ENCODE peak calls at places on chromosomes 7 and 10, in five cellular contexts. D is upper lobe of left lung, C is stomach, Y is adrenal gland, U is endothelial cell of umbilical vein. N is an unnamed sample.

GRCh38 chr7:106058925-106059324 is 53.2 kb downstream of the SYPL1 start:
- DNase-seq in C (no peak), Y (no peak), D (no peak), U (no peak), N (no peak)

GRCh38 chr10:75034131-75034512 is 77.3 kb upstream of the SAMD8 start:
- DNase-seq in U (no peak), C (no peak), Y (no peak), D (no peak), N (no peak)

GRCh38 chr7:153588596-153588995 is 463.6 kb upstream of the DPP6 start:
- DNase-seq in U (no peak), D (no peak), C (no peak), Y (no peak), N (no peak)

GRCh38 chr10:132711618-132712051 is 74.3 kb downstream of the NKX6-2 start:
- DNase-seq in C (no peak), Y (no peak), U (no peak), D (no peak), N (no peak)

GRCh38 chr7:79652619-79653018 is 199.2 kb upstream of the MAGI2 start:
- DNase-seq in D (no peak), Y (no peak), U (no peak), C (no peak), N (no peak)

GRCh38 chr7:129074361-129074871 is 19.5 kb upstream of the TNPO3 start:
- DNase-seq in D (no peak), C (no peak), Y (no peak), U (no peak), N (no peak)

GRCh38 chr10:1020966-1021365 is 4.7 kb downstream of the IDI2 start:
- DNase-seq in C (no peak), U (no peak), D (no peak), Y (no peak), N (no peak)

GRCh38 chr10:60380781-60381180 is 8.9 kb downstream of the ANK3 start:
- DNase-seq in C (no peak), Y (no peak), D (no peak), U (no peak), N (no peak)

GRCh38 chr10:80472234-80473095 is 18.4 kb downstream of the TSPAN14 start:
- DNase-seq in Y (no peak), C (no peak), D (no peak), U (peak; percentile 57), N (peak; percentile 59)

GRCh38 chr10:132847856-132848255 is 61.9 kb upstream of the NKX6-2 start:
- DNase-seq in U (no peak), C (no peak), D (peak; percentile 12), Y (no peak), N (no peak)

GRCh38 chr10:10872035-10872673 is 145.5 kb upstream of the CELF2 start:
- DNase-seq in U (peak; percentile 99), C (no peak), Y (no peak), D (no peak), N (no peak)

GRCh38 chr10:88045544-88046415 is 182.4 kb downstream of the PTEN start:
- DNase-seq in D (no peak), Y (no peak), C (no peak), U (no peak), N (no peak)

GRCh38 chr7:90626011-90626410 is 29.9 kb downstream of the CDK14 start:
- DNase-seq in D (no peak), U (peak; percentile 45), C (no peak), Y (no peak), N (no peak)

GRCh38 chr7:22001345-22002004 is 55.8 kb upstream of the CDCA7L start:
- DNase-seq in D (no peak), Y (peak; percentile 26), C (no peak), U (peak; percentile 86), N (peak; percentile 81)

GRCh38 chr7:28062197-28062988 is 118.2 kb downstream of the JAZF1 start:
- DNase-seq in D (peak; percentile 81), C (peak; percentile 68), Y (peak; percentile 79), U (peak; percentile 59), N (peak; percentile 61)

GRCh38 chr10:20598590-20598989 is 298.5 kb downstream of the NEBL start:
- DNase-seq in C (no peak), Y (peak; percentile 68), U (no peak), D (no peak), N (peak; percentile 9)

GRCh38 chr10:123402021-123402420 is 247.8 kb downstream of the BUB3 start:
- DNase-seq in D (no peak), U (no peak), Y (no peak), C (no peak), N (no peak)
- TF ChIP-seq POLR2A in D (no peak), U (no peak), Y (no peak), C (no peak), N (no peak)

GRCh38 chr10:73576178-73576889 is 14.8 kb downstream of the USP54 start:
- DNase-seq in D (no peak), C (peak; percentile 46), Y (no peak), U (peak; percentile 44), N (no peak)
- TF ChIP-seq POLR2A in D (no peak), C (no peak), Y (no peak), U (no peak), N (no peak)

DNA sequence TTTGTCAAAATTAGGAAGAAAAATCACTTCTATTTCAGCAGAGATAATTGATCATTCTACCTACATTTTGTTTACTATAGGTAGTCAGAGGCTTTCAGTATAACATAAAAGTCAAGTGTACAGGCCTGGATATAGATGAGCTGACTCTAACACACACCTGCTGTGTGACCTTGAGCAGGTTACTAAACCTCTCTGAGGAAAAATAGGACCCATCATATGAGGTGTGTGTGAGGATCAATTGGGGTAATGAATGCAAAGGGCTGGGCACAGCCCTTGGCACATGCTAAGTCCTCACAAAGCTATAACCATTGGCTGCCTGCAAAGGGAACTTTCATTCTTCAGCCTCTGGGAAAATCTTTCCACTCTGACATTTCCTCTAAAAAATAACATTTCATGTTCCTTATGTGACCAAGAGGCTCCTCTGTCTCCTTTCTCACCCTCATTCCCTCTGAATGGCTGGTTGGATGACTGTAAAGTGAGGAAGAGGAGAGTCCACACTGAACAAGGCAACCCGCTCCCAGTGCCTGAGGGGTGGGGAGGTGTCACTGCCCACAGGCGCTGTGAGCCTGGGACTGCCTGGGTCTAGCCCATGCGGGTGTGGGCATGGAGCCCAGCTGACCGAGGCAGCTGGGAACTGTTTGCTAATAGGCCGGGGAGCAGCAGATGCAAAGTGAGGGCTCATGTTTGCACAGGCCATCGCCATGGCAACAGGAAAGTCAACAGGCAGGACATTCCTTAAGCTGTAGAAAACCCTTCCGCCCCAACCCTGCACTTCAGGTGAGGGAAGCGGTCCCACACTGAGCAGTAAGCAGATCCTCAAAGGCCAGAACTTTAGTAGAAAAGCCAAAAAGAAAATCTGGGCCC is 36.8 kb downstream of the MYOF start:
- DNase-seq in U (peak; percentile 98), D (peak; percentile 99), Y (peak; percentile 53), C (peak; percentile 97), N (peak; percentile 73)
- TF ChIP-seq POLR2A in U (peak; percentile 15), D (no peak), Y (no peak), C (no peak), N (no peak)

DNA sequence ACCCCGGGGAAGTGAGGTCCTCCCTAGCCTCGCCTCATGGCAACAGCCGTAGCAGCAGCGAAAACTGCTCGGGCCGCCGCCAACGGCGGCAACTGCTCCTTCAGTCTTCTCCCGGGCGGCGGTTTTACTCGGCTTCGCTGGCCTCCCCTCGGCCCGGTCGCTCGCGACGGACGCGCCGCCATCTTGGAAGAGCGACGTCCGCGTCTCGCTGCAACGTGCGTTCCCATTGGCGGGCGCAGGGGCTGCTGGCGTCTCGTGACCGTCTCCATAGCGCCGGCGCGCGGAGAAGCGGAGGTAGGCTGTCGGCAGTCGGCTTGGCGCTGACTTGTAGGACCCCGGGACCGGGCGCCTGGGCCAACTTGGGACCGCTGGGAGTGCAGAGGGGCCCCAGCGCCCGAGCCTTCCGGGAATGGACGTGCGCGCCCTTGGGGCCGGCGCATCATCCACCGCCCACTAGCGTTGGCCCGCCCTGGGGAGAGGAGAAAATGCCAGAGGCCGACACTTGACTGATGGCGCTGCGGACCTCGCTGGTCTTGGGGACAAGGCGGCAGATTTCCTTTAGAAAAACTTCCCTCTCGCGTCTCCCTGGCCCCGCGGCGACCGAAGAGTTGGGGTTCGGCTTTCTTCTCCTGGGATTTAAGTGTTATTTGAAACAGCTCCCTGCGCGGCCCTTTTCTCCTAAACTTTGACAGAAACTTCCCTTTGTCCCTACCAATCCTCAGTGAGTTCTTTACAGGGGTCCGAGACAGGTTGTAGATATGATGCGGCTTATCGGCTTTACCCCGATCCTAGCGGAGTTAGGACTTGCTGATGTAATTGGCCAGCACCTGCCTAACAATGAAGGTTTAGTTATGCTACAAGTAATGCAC is at the start of gene SNX13:
- DNase-seq in Y (peak; percentile 91), D (peak; percentile 94), U (peak; percentile 95), C (peak; percentile 92), N (peak; percentile 92)
- TF ChIP-seq POLR2A in Y (peak; percentile 68), D (no peak), U (peak; percentile 78), C (no peak), N (peak; percentile 96)

DNA sequence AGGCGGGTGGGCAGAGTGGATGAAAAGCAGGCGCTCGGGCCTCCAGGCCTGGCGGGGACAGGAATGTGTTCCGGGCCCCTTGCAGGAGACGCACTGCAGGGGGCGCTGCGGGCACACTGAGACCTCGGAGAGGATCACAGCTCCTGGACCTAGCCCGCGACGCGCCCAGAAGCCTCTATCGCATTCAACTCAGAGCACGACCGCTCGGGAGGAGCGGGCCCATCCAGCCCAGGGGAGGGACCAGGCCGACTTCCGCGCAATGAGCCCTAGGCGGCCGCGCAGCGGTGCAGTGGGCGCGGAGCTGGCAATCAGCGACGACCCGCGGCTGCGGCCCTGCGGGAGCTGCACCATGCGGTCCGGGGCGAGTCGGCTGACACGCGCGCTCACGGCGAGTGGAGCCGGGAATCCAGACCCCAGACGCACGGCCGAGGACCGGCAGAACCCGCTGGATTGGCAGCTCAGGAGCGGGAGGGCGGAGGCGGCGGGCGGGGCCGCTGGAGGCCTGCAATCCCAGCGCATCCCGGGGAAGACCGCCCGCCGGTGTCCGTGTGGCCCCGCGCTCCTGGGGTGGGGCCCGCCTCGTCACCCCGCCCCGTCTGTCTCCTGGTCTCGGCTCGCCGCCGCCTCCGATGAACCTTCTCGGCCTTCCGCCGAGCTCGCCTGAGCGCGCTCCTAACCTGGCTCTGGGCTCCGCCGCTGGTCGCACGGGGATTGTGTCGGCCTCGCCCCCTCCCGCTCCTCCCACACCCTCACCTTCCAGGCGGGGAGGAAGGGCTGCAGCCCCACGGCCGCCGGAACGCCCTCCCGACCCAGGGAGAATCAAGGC is 33.5 kb upstream of the GRID1 start:
- DNase-seq in U (peak; percentile 88), Y (peak; percentile 97), D (peak; percentile 95), C (peak; percentile 97), N (peak; percentile 98)
- TF ChIP-seq POLR2A in U (no peak), Y (peak; percentile 44), D (no peak), C (no peak), N (peak; percentile 53)

GRCh38 chr7:66740302-66740979 is at the start of gene RABGEF1:
- DNase-seq in D (peak; percentile 97), C (peak; percentile 99), U (peak; percentile 94), Y (peak; percentile 98), N (peak; percentile 89)
- TF ChIP-seq POLR2A in D (no peak), C (no peak), U (peak; percentile 64), Y (peak; percentile 94), N (peak; percentile 88)

GRCh38 chr10:86599041-86599440 is 55.3 kb upstream of the OPN4 start:
- DNase-seq in C (no peak), Y (no peak), D (no peak), U (no peak), N (no peak)

GRCh38 chr10:86598151-86598550 is 56.2 kb upstream of the OPN4 start:
- DNase-seq in C (no peak), U (no peak), D (no peak), Y (no peak), N (no peak)

GRCh38 chr10:86600296-86600695 is 54.1 kb upstream of the OPN4 start:
- DNase-seq in Y (no peak), U (no peak), D (no peak), C (no peak), N (no peak)

GRCh38 chr10:86601956-86602592 is 52.3 kb upstream of the OPN4 start:
- DNase-seq in C (no peak), D (no peak), U (no peak), Y (no peak), N (no peak)

GRCh38 chr10:86599729-86600128 is 54.6 kb upstream of the OPN4 start:
- DNase-seq in U (no peak), C (peak; percentile 63), Y (no peak), D (no peak), N (peak; percentile 59)
- TF ChIP-seq POLR2A in U (no peak), C (no peak), Y (no peak), D (no peak), N (no peak)